ENCODE peak calls at places on chromosomes 7 and 10, in five cellular contexts. R, Z, C, L and H are unnamed samples.

GRCh38 chr10:96043895-96044580 is 655 bp downstream of the CCNJ start:
- DNase-seq in C (peak; percentile 61), R (peak; percentile 65), L (no peak), Z (peak; percentile 45), H (no peak)

GRCh38 chr7:30091431-30092386 is 43.1 kb upstream of the MTURN start:
- DNase-seq in Z (peak; percentile 71), C (peak; percentile 70), L (no peak), R (peak; percentile 88), H (no peak)

GRCh38 chr10:9302142-9302746 is 1247.8 kb downstream of the GATA3 start:
- DNase-seq in Z (peak; percentile 30), C (peak; percentile 11), R (peak; percentile 36), L (peak; percentile 22), H (no peak)

GRCh38 chr7:82015751-82016150 is 245.9 kb upstream of the HGF start:
- DNase-seq in R (peak; percentile 7), L (no peak), C (no peak), Z (no peak), H (no peak)

GRCh38 chr10:109430844-109431243 is 492.5 kb downstream of the XPNPEP1 start:
- DNase-seq in Z (no peak), R (no peak), L (no peak), C (no peak), H (no peak)

GRCh38 chr10:108653466-108653865 is 1269.8 kb downstream of the XPNPEP1 start:
- DNase-seq in C (no peak), R (no peak), L (no peak), Z (no peak), H (no peak)

GRCh38 chr7:80498481-80499349 is 13.1 kb downstream of the GNAT3 start:
- DNase-seq in L (peak; percentile 24), Z (peak; percentile 54), C (peak; percentile 3), R (peak; percentile 15), H (no peak)

GRCh38 chr10:924524-924859 is 7.0 kb downstream of the LARP4B start:
- DNase-seq in L (no peak), R (no peak), C (no peak), Z (no peak), H (no peak)

GRCh38 chr7:38147005-38147404 is 31.0 kb upstream of the STARD3NL start:
- DNase-seq in L (no peak), C (no peak), Z (no peak), R (no peak), H (no peak)

GRCh38 chr10:48518412-48518811 is 86.5 kb downstream of the ARHGAP22 start:
- DNase-seq in C (no peak), R (no peak), L (no peak), Z (no peak), H (no peak)

GRCh38 chr10:74518076-74518475 is 308.3 kb upstream of the KAT6B start:
- DNase-seq in C (no peak), R (no peak), L (no peak), Z (no peak), H (no peak)

GRCh38 chr7:100971111-100972001 is 2.0 kb downstream of the MUC12 start:
- DNase-seq in C (no peak), Z (no peak), R (no peak), L (no peak), H (no peak)

GRCh38 chr10:88989824-88990527 is 622 bp upstream of the FAS start:
- DNase-seq in C (peak; percentile 67), L (peak; percentile 21), Z (peak; percentile 87), R (peak; percentile 53), H (no peak)

GRCh38 chr10:119459681-119460340 is 82.7 kb downstream of the RGS10 start:
- DNase-seq in Z (no peak), R (no peak), L (no peak), C (no peak), H (no peak)

GRCh38 chr10:114332808-114333207 is 71.5 kb downstream of the AFAP1L2 start:
- DNase-seq in L (no peak), Z (no peak), R (no peak), C (no peak), H (no peak)

GRCh38 chr7:33669251-33669670 is 236.1 kb upstream of the BMPER start:
- DNase-seq in L (no peak), R (no peak), C (no peak), Z (no peak), H (no peak)

GRCh38 chr7:120272261-120272895 is 597 bp upstream of the KCND2 start:
- DNase-seq in C (peak; percentile 55), L (peak; percentile 27), R (peak; percentile 56), Z (peak; percentile 18), H (peak; percentile 88)

GRCh38 chr10:77611670-77612069 is 25.9 kb downstream of the KCNMA1 start:
- DNase-seq in Z (no peak), C (no peak), L (no peak), R (no peak), H (no peak)

GRCh38 chr7:80018941-80019808 is 115.5 kb upstream of the GNAI1 start:
- DNase-seq in R (peak; percentile 66), L (peak; percentile 8), Z (peak; percentile 29), C (peak; percentile 45), H (no peak)

GRCh38 chr7:89023902-89024301 is 228.4 kb upstream of the TEX47 start:
- DNase-seq in R (no peak), L (no peak), Z (no peak), C (no peak), H (no peak)

GRCh38 chr7:150962743-150963399 is 15.2 kb downstream of the KCNH2 start:
- DNase-seq in L (no peak), R (peak; percentile 56), Z (no peak), C (peak; percentile 90), H (peak; percentile 43)

GRCh38 chr7:34320926-34321609 is 336.9 kb upstream of the NPSR1 start:
- DNase-seq in L (peak; percentile 16), Z (peak; percentile 47), R (peak; percentile 83), C (peak; percentile 65), H (peak; percentile 55)

GRCh38 chr10:98262571-98262970 is 5.4 kb downstream of the LOXL4 start:
- DNase-seq in C (peak; percentile 38), L (no peak), Z (no peak), R (peak; percentile 50), H (no peak)

GRCh38 chr10:30639946-30640786 is 10.6 kb upstream of the LYZL2 start:
- DNase-seq in C (peak; percentile 38), Z (peak; percentile 42), R (peak; percentile 30), L (peak; percentile 12), H (no peak)

GRCh38 chr10:90890347-90890746 is 18.6 kb downstream of the RPP30 start:
- DNase-seq in C (no peak), L (no peak), Z (no peak), R (no peak), H (no peak)

GRCh38 chr10:12350167-12350872 is 973 bp downstream of the CAMK1D start:
- DNase-seq in R (peak; percentile 29), L (no peak), C (peak; percentile 49), Z (peak; percentile 22), H (no peak)

GRCh38 chr10:58384095-58384494 is 1.1 kb upstream of the TFAM start:
- DNase-seq in Z (no peak), C (no peak), R (no peak), L (no peak), H (no peak)

GRCh38 chr7:130332259-130333053 is 12.2 kb upstream of the CPA5 start:
- DNase-seq in Z (no peak), R (no peak), L (no peak), C (no peak), H (no peak)

GRCh38 chr7:149799397-149800168 is 26.2 kb upstream of the ZNF467 start:
- DNase-seq in L (no peak), C (no peak), R (no peak), Z (no peak), H (no peak)

GRCh38 chr10:116691079-116691398 is 51.3 kb downstream of the HSPA12A start:
- DNase-seq in R (no peak), Z (no peak), C (peak; percentile 14), L (no peak), H (no peak)